ENCODE peak calls at places on chromosomes 2 and 18, in five cellular contexts. One of them, this sample, is unnamed.

GRCh38 chr2:39234754-39235153 is 9.0 kb downstream of the CDKL4 start:
- DNase-seq in cardiac muscle cell: peak
- DNase-seq in AG09309: no peak
- DNase-seq in GM12864: no peak
- DNase-seq in fibroblast of the aortic adventitia: peak
- DNase-seq in this sample: no peak

GRCh38 chr18:51513525-51513924 is 316.0 kb upstream of the MEX3C start:
- DNase-seq in fibroblast of the aortic adventitia: no peak
- DNase-seq in cardiac muscle cell: peak
- DNase-seq in GM12864: no peak
- DNase-seq in AG09309: no peak
- DNase-seq in this sample: no peak

GRCh38 chr18:39841133-39842041 is 2113.6 kb upstream of the PIK3C3 start:
- DNase-seq in AG09309: peak
- DNase-seq in fibroblast of the aortic adventitia: peak
- DNase-seq in GM12864: no peak
- DNase-seq in cardiac muscle cell: peak
- DNase-seq in this sample: no peak

GRCh38 chr2:11872247-11872947 is 126.0 kb downstream of the LPIN1 start:
- DNase-seq in AG09309: no peak
- DNase-seq in GM12864: no peak
- DNase-seq in fibroblast of the aortic adventitia: peak
- DNase-seq in cardiac muscle cell: peak
- DNase-seq in this sample: no peak

GRCh38 chr18:55900380-55900779 is 312.4 kb upstream of the TCF4 start:
- DNase-seq in cardiac muscle cell: peak
- DNase-seq in AG09309: no peak
- DNase-seq in fibroblast of the aortic adventitia: peak
- DNase-seq in GM12864: no peak
- DNase-seq in this sample: no peak

GRCh38 chr18:36297419-36298112 is at the start of gene FHOD3:
- DNase-seq in GM12864: no peak
- DNase-seq in fibroblast of the aortic adventitia: peak
- DNase-seq in cardiac muscle cell: peak
- DNase-seq in AG09309: no peak
- DNase-seq in this sample: peak

GRCh38 chr2:101770672-101771071 is 73.2 kb downstream of the MAP4K4 start:
- DNase-seq in AG09309: no peak
- DNase-seq in fibroblast of the aortic adventitia: peak
- DNase-seq in cardiac muscle cell: peak
- DNase-seq in GM12864: no peak
- DNase-seq in this sample: peak

GRCh38 chr2:206353685-206354084 is 79.2 kb downstream of the ZDBF2 start:
- DNase-seq in fibroblast of the aortic adventitia: no peak
- DNase-seq in AG09309: no peak
- DNase-seq in cardiac muscle cell: no peak
- DNase-seq in GM12864: no peak
- DNase-seq in this sample: no peak

GRCh38 chr18:74742573-74742972 is 144.9 kb downstream of the ZNF407 start:
- DNase-seq in GM12864: no peak
- DNase-seq in fibroblast of the aortic adventitia: peak
- DNase-seq in AG09309: no peak
- DNase-seq in cardiac muscle cell: no peak
- DNase-seq in this sample: no peak

GRCh38 chr18:21361297-21361880 is 119.4 kb downstream of the GREB1L start:
- DNase-seq in cardiac muscle cell: no peak
- DNase-seq in AG09309: no peak
- DNase-seq in GM12864: no peak
- DNase-seq in fibroblast of the aortic adventitia: no peak
- DNase-seq in this sample: no peak

GRCh38 chr2:149331023-149331400 is 625 bp downstream of the LYPD6 start:
- DNase-seq in fibroblast of the aortic adventitia: no peak
- DNase-seq in cardiac muscle cell: no peak
- DNase-seq in AG09309: no peak
- DNase-seq in GM12864: no peak
- DNase-seq in this sample: no peak

GRCh38 chr18:49024408-49024807 is 73.6 kb upstream of the SMAD7 start:
- DNase-seq in AG09309: no peak
- DNase-seq in fibroblast of the aortic adventitia: no peak
- DNase-seq in GM12864: no peak
- DNase-seq in cardiac muscle cell: no peak
- DNase-seq in this sample: no peak

GRCh38 chr2:205706769-205707375 is 24.6 kb downstream of the NRP2 start:
- DNase-seq in GM12864: peak
- DNase-seq in fibroblast of the aortic adventitia: peak
- DNase-seq in AG09309: no peak
- DNase-seq in cardiac muscle cell: peak
- DNase-seq in this sample: peak

GRCh38 chr2:177038772-177039484 is 173.7 kb upstream of the HNRNPA3 start:
- DNase-seq in fibroblast of the aortic adventitia: no peak
- DNase-seq in AG09309: no peak
- DNase-seq in GM12864: no peak
- DNase-seq in cardiac muscle cell: no peak
- DNase-seq in this sample: no peak

GRCh38 chr2:23485261-23485660 is 100.3 kb downstream of the KLHL29 start:
- DNase-seq in fibroblast of the aortic adventitia: no peak
- DNase-seq in GM12864: no peak
- DNase-seq in AG09309: no peak
- DNase-seq in cardiac muscle cell: no peak
- DNase-seq in this sample: no peak

GRCh38 chr2:112622528-112622849 is 23.2 kb upstream of the SLC20A1 start:
- DNase-seq in AG09309: peak
- DNase-seq in cardiac muscle cell: peak
- DNase-seq in GM12864: no peak
- DNase-seq in fibroblast of the aortic adventitia: peak
- DNase-seq in this sample: no peak

DNA sequence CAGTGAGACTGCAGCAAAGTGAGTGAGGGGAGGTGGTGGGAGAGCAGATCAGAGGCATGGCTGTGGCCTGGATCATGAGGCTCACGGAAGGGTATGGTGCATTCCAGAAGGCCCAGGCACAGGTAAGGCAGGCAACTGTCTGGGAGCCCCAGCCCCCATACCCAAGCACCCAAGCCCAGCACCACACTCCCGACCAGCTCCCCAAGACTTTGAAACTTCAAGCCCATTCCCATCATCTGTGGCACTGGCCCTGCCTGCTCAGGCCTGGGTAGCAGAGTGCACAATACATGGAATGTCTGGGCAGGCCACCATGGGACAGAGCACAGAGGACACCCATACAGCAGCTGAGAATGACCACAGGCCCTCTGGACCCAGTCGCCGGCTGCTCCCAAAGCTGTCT is 202.6 kb upstream of the ARL4C start:
- DNase-seq in fibroblast of the aortic adventitia: no peak
- DNase-seq in GM12864: no peak
- DNase-seq in AG09309: no peak
- DNase-seq in cardiac muscle cell: no peak
- DNase-seq in this sample: no peak
- TF ChIP-seq CTCF in fibroblast of the aortic adventitia: no peak
- TF ChIP-seq CTCF in GM12864: no peak
- TF ChIP-seq CTCF in AG09309: no peak
- TF ChIP-seq CTCF in cardiac muscle cell: no peak
- TF ChIP-seq CTCF in this sample: no peak

GRCh38 chr2:178195390-178196166 is 1.3 kb downstream of the OSBPL6 start:
- DNase-seq in AG09309: no peak
- DNase-seq in GM12864: no peak
- DNase-seq in cardiac muscle cell: no peak
- DNase-seq in fibroblast of the aortic adventitia: no peak
- DNase-seq in this sample: no peak

GRCh38 chr2:178194600-178195389 is 483 bp downstream of the OSBPL6 start:
- DNase-seq in cardiac muscle cell: peak
- DNase-seq in fibroblast of the aortic adventitia: peak
- DNase-seq in AG09309: no peak
- DNase-seq in GM12864: no peak
- DNase-seq in this sample: peak

GRCh38 chr2:178190938-178191910 is 3.1 kb upstream of the OSBPL6 start:
- DNase-seq in GM12864: peak
- DNase-seq in fibroblast of the aortic adventitia: no peak
- DNase-seq in cardiac muscle cell: peak
- DNase-seq in AG09309: no peak
- DNase-seq in this sample: no peak

GRCh38 chr2:178193496-178193822 is 853 bp upstream of the OSBPL6 start:
- DNase-seq in fibroblast of the aortic adventitia: no peak
- DNase-seq in GM12864: no peak
- DNase-seq in AG09309: no peak
- DNase-seq in cardiac muscle cell: no peak
- DNase-seq in this sample: no peak

DNA sequence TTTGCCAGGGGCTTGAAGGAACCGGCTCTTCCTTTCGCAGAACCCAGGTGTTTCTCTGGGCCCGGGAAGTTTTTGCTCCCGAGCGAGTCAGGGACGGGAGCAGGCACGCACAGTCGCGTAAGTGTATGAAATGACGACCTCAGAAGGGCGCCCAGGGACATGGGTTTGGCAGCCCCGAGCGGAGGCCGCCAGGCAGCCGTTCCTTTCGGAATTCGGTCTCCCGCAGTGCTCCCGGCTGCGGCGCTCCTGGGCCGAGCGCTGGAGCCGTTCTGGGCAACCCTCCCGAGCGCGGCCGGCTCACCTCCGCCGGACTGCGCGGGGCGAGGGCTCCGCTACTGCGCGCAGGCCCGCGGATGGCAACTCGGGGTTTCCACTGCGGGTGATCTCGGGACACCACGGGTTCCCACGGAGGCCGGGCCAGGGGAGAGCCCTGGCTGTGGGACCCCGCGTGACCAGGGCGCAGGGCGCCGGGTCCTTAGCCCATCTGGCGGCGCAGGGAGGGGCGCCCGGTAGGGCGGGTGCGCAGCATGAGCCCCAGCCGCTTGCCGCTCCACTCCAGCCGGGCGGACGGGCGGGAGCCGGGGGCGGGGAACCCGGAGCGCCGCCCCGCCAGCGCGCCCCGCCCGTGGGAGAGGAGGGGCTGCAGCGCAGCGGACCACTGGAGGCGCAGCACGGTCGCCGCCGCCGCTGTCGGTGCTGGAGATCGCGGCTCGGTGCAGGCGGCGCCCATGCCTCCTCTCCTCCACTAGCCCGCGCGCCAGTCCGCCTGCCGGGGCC is at the start of gene OSBPL6:
- DNase-seq in cardiac muscle cell: peak
- DNase-seq in fibroblast of the aortic adventitia: peak
- DNase-seq in AG09309: peak
- DNase-seq in GM12864: no peak
- DNase-seq in this sample: peak
- TF ChIP-seq CTCF in cardiac muscle cell: peak
- TF ChIP-seq CTCF in fibroblast of the aortic adventitia: no peak
- TF ChIP-seq CTCF in AG09309: peak
- TF ChIP-seq CTCF in GM12864: peak
- TF ChIP-seq CTCF in this sample: peak

GRCh38 chr18:35240664-35241522 is at the start of gene ZNF397:
- DNase-seq in cardiac muscle cell: peak
- DNase-seq in GM12864: peak
- DNase-seq in AG09309: peak
- DNase-seq in fibroblast of the aortic adventitia: peak
- DNase-seq in this sample: peak
- TF ChIP-seq CTCF in cardiac muscle cell: no peak
- TF ChIP-seq CTCF in GM12864: no peak
- TF ChIP-seq CTCF in AG09309: no peak
- TF ChIP-seq CTCF in fibroblast of the aortic adventitia: no peak
- TF ChIP-seq CTCF in this sample: no peak

GRCh38 chr18:12766986-12767433 is 64.2 kb downstream of the PSMG2 start:
- DNase-seq in GM12864: no peak
- DNase-seq in cardiac muscle cell: no peak
- DNase-seq in fibroblast of the aortic adventitia: no peak
- DNase-seq in AG09309: no peak
- DNase-seq in this sample: no peak
- TF ChIP-seq CTCF in GM12864: no peak
- TF ChIP-seq CTCF in cardiac muscle cell: no peak
- TF ChIP-seq CTCF in fibroblast of the aortic adventitia: no peak
- TF ChIP-seq CTCF in AG09309: no peak
- TF ChIP-seq CTCF in this sample: no peak

GRCh38 chr2:235744161-235744560 is 250.3 kb downstream of the AGAP1 start:
- DNase-seq in fibroblast of the aortic adventitia: no peak
- DNase-seq in AG09309: no peak
- DNase-seq in GM12864: no peak
- DNase-seq in cardiac muscle cell: no peak
- DNase-seq in this sample: no peak

GRCh38 chr2:235737396-235737795 is 243.6 kb downstream of the AGAP1 start:
- DNase-seq in GM12864: no peak
- DNase-seq in fibroblast of the aortic adventitia: no peak
- DNase-seq in cardiac muscle cell: no peak
- DNase-seq in AG09309: no peak
- DNase-seq in this sample: no peak

GRCh38 chr2:235739704-235740415 is 246.0 kb downstream of the AGAP1 start:
- DNase-seq in AG09309: no peak
- DNase-seq in GM12864: no peak
- DNase-seq in cardiac muscle cell: no peak
- DNase-seq in fibroblast of the aortic adventitia: no peak
- DNase-seq in this sample: no peak

GRCh38 chr2:235737840-235738239 is 244.0 kb downstream of the AGAP1 start:
- DNase-seq in fibroblast of the aortic adventitia: no peak
- DNase-seq in GM12864: no peak
- DNase-seq in cardiac muscle cell: no peak
- DNase-seq in AG09309: no peak
- DNase-seq in this sample: no peak

GRCh38 chr2:235740821-235741220 is 247.0 kb downstream of the AGAP1 start:
- DNase-seq in fibroblast of the aortic adventitia: no peak
- DNase-seq in GM12864: no peak
- DNase-seq in AG09309: no peak
- DNase-seq in cardiac muscle cell: no peak
- DNase-seq in this sample: no peak
- TF ChIP-seq CTCF in fibroblast of the aortic adventitia: peak
- TF ChIP-seq CTCF in GM12864: no peak
- TF ChIP-seq CTCF in AG09309: peak
- TF ChIP-seq CTCF in cardiac muscle cell: no peak
- TF ChIP-seq CTCF in this sample: no peak

GRCh38 chr18:57970356-57971095 is 73.5 kb upstream of the NEDD4L start:
- DNase-seq in AG09309: no peak
- DNase-seq in GM12864: no peak
- DNase-seq in cardiac muscle cell: no peak
- DNase-seq in fibroblast of the aortic adventitia: no peak
- DNase-seq in this sample: no peak
- TF ChIP-seq CTCF in AG09309: peak
- TF ChIP-seq CTCF in GM12864: peak
- TF ChIP-seq CTCF in cardiac muscle cell: peak
- TF ChIP-seq CTCF in fibroblast of the aortic adventitia: peak
- TF ChIP-seq CTCF in this sample: peak

GRCh38 chr18:29123706-29124530 is 947.0 kb upstream of the CDH2 start:
- DNase-seq in GM12864: no peak
- DNase-seq in AG09309: no peak
- DNase-seq in cardiac muscle cell: peak
- DNase-seq in fibroblast of the aortic adventitia: peak
- DNase-seq in this sample: no peak
- TF ChIP-seq CTCF in GM12864: no peak
- TF ChIP-seq CTCF in AG09309: no peak
- TF ChIP-seq CTCF in cardiac muscle cell: no peak
- TF ChIP-seq CTCF in fibroblast of the aortic adventitia: no peak
- TF ChIP-seq CTCF in this sample: no peak

GRCh38 chr2:231613655-231614558 is 21.2 kb downstream of the TEX44 start:
- DNase-seq in cardiac muscle cell: peak
- DNase-seq in GM12864: peak
- DNase-seq in AG09309: no peak
- DNase-seq in fibroblast of the aortic adventitia: peak
- DNase-seq in this sample: peak
- TF ChIP-seq CTCF in cardiac muscle cell: peak
- TF ChIP-seq CTCF in GM12864: no peak
- TF ChIP-seq CTCF in AG09309: no peak
- TF ChIP-seq CTCF in fibroblast of the aortic adventitia: peak
- TF ChIP-seq CTCF in this sample: peak

This sample was measured in GM10248.